ENCODE peak calls at places on chromosomes 12 and 14, in six cellular contexts. S is SK-N-DZ, X is tibial artery, R is kidney, V is aorta, Y is GM06990. Z is an unnamed sample.
A peak's percentile ranks its signal among the peaks of the same experiment; 100 is the strongest.

GRCh38 chr12:124433147-124433874 is 134.1 kb downstream of the NCOR2 start:
- DNase-seq in S (no peak), Y (no peak), R (no peak), X (peak; percentile 90), V (peak; percentile 79), Z (no peak)

GRCh38 chr12:121798807-121799174 is 5.0 kb upstream of the SETD1B start:
- DNase-seq in R (no peak), V (no peak), X (no peak), Y (no peak), S (no peak), Z (no peak)

GRCh38 chr14:90299408-90299807 is 32.3 kb downstream of the NRDE2 start:
- DNase-seq in S (no peak), R (no peak), X (no peak), Y (no peak), V (peak; percentile 60), Z (no peak)

GRCh38 chr14:92360666-92361370 is 37.9 kb downstream of the SLC24A4 start:
- DNase-seq in V (no peak), Y (no peak), X (no peak), S (no peak), R (no peak), Z (no peak)

GRCh38 chr14:38285962-38286361 is 30.1 kb upstream of the CLEC14A start:
- DNase-seq in V (no peak), R (no peak), X (no peak), S (no peak), Y (no peak), Z (no peak)

GRCh38 chr14:36604757-36605505 is 22.5 kb upstream of the NKX2-8 start:
- DNase-seq in V (no peak), Y (no peak), S (peak; percentile 61), X (no peak), R (no peak), Z (no peak)

GRCh38 chr14:85250369-85250768 is 279.6 kb upstream of the FLRT2 start:
- DNase-seq in X (no peak), S (peak; percentile 34), R (no peak), V (no peak), Y (no peak), Z (no peak)

GRCh38 chr12:84996759-84997158 is 39.3 kb downstream of the TSPAN19 start:
- DNase-seq in X (no peak), V (no peak), R (no peak), Y (no peak), S (no peak), Z (no peak)

GRCh38 chr14:90487031-90487430 is 90.2 kb downstream of the CALM1 start:
- DNase-seq in X (peak; percentile 55), R (no peak), S (peak; percentile 47), V (no peak), Y (no peak), Z (no peak)

GRCh38 chr14:98708555-98708954 is 563.4 kb downstream of the BCL11B start:
- DNase-seq in Y (no peak), R (no peak), S (no peak), X (no peak), V (no peak), Z (no peak)

GRCh38 chr12:124543591-124544310 is 23.7 kb downstream of the NCOR2 start:
- DNase-seq in R (peak; percentile 77), Y (no peak), V (no peak), S (peak; percentile 59), X (no peak), Z (no peak)

GRCh38 chr12:96198970-96199369 is 4.8 kb downstream of the ELK3 start:
- DNase-seq in R (no peak), V (no peak), S (no peak), X (no peak), Y (peak; percentile 56), Z (no peak)

GRCh38 chr14:75310295-75311059 is 31.8 kb downstream of the FOS start:
- DNase-seq in V (peak; percentile 92), Y (no peak), R (peak; percentile 94), S (peak; percentile 39), X (peak; percentile 94), Z (peak; percentile 69)

GRCh38 chr14:104577457-104578301 is 1.9 kb upstream of the C14orf180 start:
- DNase-seq in V (no peak), Y (no peak), X (no peak), S (no peak), R (peak; percentile 89), Z (no peak)

GRCh38 chr12:11171953-11172675 is 1.1 kb downstream of the SMIM10L1 start:
- DNase-seq in V (no peak), S (no peak), X (no peak), Y (no peak), R (no peak), Z (no peak)

GRCh38 chr12:52119398-52120254 is 40.1 kb downstream of the SMIM41 start:
- DNase-seq in V (no peak), Y (peak; percentile 79), R (peak; percentile 86), X (no peak), S (peak; percentile 43), Z (no peak)

GRCh38 chr12:107318804-107319535 is 225.6 kb upstream of the CRY1 start:
- DNase-seq in S (peak; percentile 11), V (no peak), X (no peak), R (no peak), Y (peak; percentile 18), Z (no peak)

GRCh38 chr12:52147983-52148540 is 43.8 kb downstream of the KRT80 start:
- DNase-seq in V (no peak), Y (no peak), X (no peak), R (no peak), S (no peak), Z (no peak)

GRCh38 chr12:92539966-92540791 is 162.6 kb upstream of the PLEKHG7 start:
- DNase-seq in Y (no peak), V (peak; percentile 44), S (no peak), R (peak; percentile 66), X (no peak), Z (peak; percentile 11)

GRCh38 chr14:94932589-94932988 is 162.7 kb upstream of the GSC start:
- DNase-seq in V (no peak), R (no peak), X (no peak), Y (no peak), S (no peak), Z (no peak)

GRCh38 chr14:21408152-21408551 is 24.3 kb upstream of the SUPT16H start:
- DNase-seq in S (no peak), Y (no peak), R (no peak), X (no peak), V (no peak), Z (no peak)

GRCh38 chr12:130335517-130336392 is 1.9 kb upstream of the PIWIL1 start:
- DNase-seq in V (no peak), X (no peak), Y (no peak), S (peak; percentile 71), R (no peak), Z (peak; percentile 7)

GRCh38 chr14:91048256-91048655 is 12.2 kb downstream of the RPS6KA5 start:
- DNase-seq in X (no peak), V (no peak), R (no peak), S (no peak), Y (no peak), Z (no peak)

GRCh38 chr12:76664731-76665130 is 99.2 kb upstream of the ZDHHC17 start:
- DNase-seq in S (no peak), V (no peak), Y (no peak), X (no peak), R (no peak), Z (no peak)

GRCh38 chr14:106679776-106680175 is 1153.4 kb downstream of the TMEM121 start:
- DNase-seq in V (no peak), S (no peak), Y (no peak), X (no peak), R (no peak), Z (no peak)

GRCh38 chr14:81311816-81312215 is 88.3 kb downstream of the STON2 start:
- DNase-seq in Y (no peak), X (no peak), R (no peak), S (no peak), V (no peak), Z (no peak)

GRCh38 chr12:113537751-113538087 is 66.0 kb upstream of the LHX5 start:
- DNase-seq in S (no peak), Y (no peak), V (no peak), R (no peak), X (no peak), Z (no peak)

GRCh38 chr12:92717202-92717601 is 14.4 kb downstream of the PLEKHG7 start:
- DNase-seq in V (no peak), Y (no peak), X (no peak), S (no peak), R (no peak), Z (peak; percentile 12)

GRCh38 chr12:47870175-47870781 is 34.5 kb downstream of the VDR start:
- DNase-seq in V (peak; percentile 68), R (no peak), X (peak; percentile 79), S (peak; percentile 41), Y (no peak), Z (no peak)

GRCh38 chr12:12720637-12721250 is 3.6 kb downstream of the CDKN1B start:
- DNase-seq in V (no peak), R (no peak), X (no peak), S (no peak), Y (no peak), Z (no peak)

GRCh38 chr12:85835810-85836715 is at the start of gene RASSF9:
- DNase-seq in X (peak; percentile 79), R (peak; percentile 86), V (peak; percentile 73), S (no peak), Y (no peak), Z (no peak)

GRCh38 chr14:87754512-87755223 is 238.3 kb downstream of the GALC start:
- DNase-seq in R (no peak), X (no peak), S (no peak), V (no peak), Y (no peak), Z (no peak)

GRCh38 chr14:92945959-92946846 is 23.3 kb downstream of the CHGA start:
- DNase-seq in X (no peak), S (no peak), R (peak; percentile 96), Y (no peak), V (no peak), Z (no peak)

GRCh38 chr12:83121886-83122622 is 435.3 kb downstream of the TMTC2 start:
- DNase-seq in Y (no peak), X (no peak), V (no peak), S (no peak), R (no peak), Z (no peak)

GRCh38 chr12:126182619-126183236 is 1117.5 kb downstream of the AACS start:
- DNase-seq in V (no peak), Y (no peak), S (no peak), R (no peak), X (no peak), Z (no peak)

Z was measured in substantia nigra.